ENCODE peak calls at places on chromosomes 11 and 22, in eight cellular contexts. One of them, this sample, is unnamed.

GRCh38 chr22:41935015-41935908 is 8.7 kb upstream of the TNFRSF13C start:
- DNase-seq in brain microvascular endothelial cell: no peak
- DNase-seq in T-cell: no peak
- DNase-seq in right lobe of liver: no peak
- DNase-seq in fibroblast of the conjunctiva: no peak
- DNase-seq in hippocampal formation: no peak
- DNase-seq in NCI-H510A treated with DMSO at 0.1 percent for 48 hours: no peak
- DNase-seq in astrocyte of the spinal cord: no peak
- DNase-seq in this sample: peak; percentile 18

GRCh38 chr11:126857860-126858808 is 142.4 kb downstream of the KIRREL3 start:
- DNase-seq in NCI-H510A treated with DMSO at 0.1 percent for 48 hours: peak; percentile 89
- DNase-seq in T-cell: no peak
- DNase-seq in astrocyte of the spinal cord: peak; percentile 78
- DNase-seq in hippocampal formation: no peak
- DNase-seq in fibroblast of the conjunctiva: no peak
- DNase-seq in brain microvascular endothelial cell: no peak
- DNase-seq in right lobe of liver: no peak
- DNase-seq in this sample: no peak

GRCh38 chr11:19868871-19869270 is 156.2 kb downstream of the NAV2 start:
- DNase-seq in astrocyte of the spinal cord: peak; percentile 33
- DNase-seq in brain microvascular endothelial cell: no peak
- DNase-seq in right lobe of liver: no peak
- DNase-seq in hippocampal formation: no peak
- DNase-seq in T-cell: no peak
- DNase-seq in fibroblast of the conjunctiva: no peak
- DNase-seq in NCI-H510A treated with DMSO at 0.1 percent for 48 hours: no peak
- DNase-seq in this sample: no peak

GRCh38 chr22:36201630-36202312 is at the start of gene APOL4:
- DNase-seq in brain microvascular endothelial cell: no peak
- DNase-seq in astrocyte of the spinal cord: no peak
- DNase-seq in T-cell: no peak
- DNase-seq in right lobe of liver: no peak
- DNase-seq in fibroblast of the conjunctiva: no peak
- DNase-seq in hippocampal formation: no peak
- DNase-seq in NCI-H510A treated with DMSO at 0.1 percent for 48 hours: no peak
- DNase-seq in this sample: no peak

GRCh38 chr11:73653996-73654395 is 7.6 kb downstream of the PLEKHB1 start:
- DNase-seq in fibroblast of the conjunctiva: no peak
- DNase-seq in hippocampal formation: no peak
- DNase-seq in T-cell: no peak
- DNase-seq in brain microvascular endothelial cell: no peak
- DNase-seq in NCI-H510A treated with DMSO at 0.1 percent for 48 hours: no peak
- DNase-seq in right lobe of liver: no peak
- DNase-seq in astrocyte of the spinal cord: no peak
- DNase-seq in this sample: no peak

GRCh38 chr11:125952973-125953372 is 7.1 kb downstream of the VSIG10L2 start:
- DNase-seq in hippocampal formation: no peak
- DNase-seq in NCI-H510A treated with DMSO at 0.1 percent for 48 hours: no peak
- DNase-seq in brain microvascular endothelial cell: no peak
- DNase-seq in fibroblast of the conjunctiva: no peak
- DNase-seq in astrocyte of the spinal cord: no peak
- DNase-seq in right lobe of liver: no peak
- DNase-seq in T-cell: no peak
- DNase-seq in this sample: no peak

GRCh38 chr22:33332538-33332937 is 274.4 kb upstream of the SYN3 start:
- DNase-seq in T-cell: no peak
- DNase-seq in fibroblast of the conjunctiva: no peak
- DNase-seq in right lobe of liver: peak; percentile 25
- DNase-seq in NCI-H510A treated with DMSO at 0.1 percent for 48 hours: peak; percentile 71
- DNase-seq in brain microvascular endothelial cell: no peak
- DNase-seq in hippocampal formation: no peak
- DNase-seq in astrocyte of the spinal cord: no peak
- DNase-seq in this sample: no peak

GRCh38 chr11:126109941-126110731 is 47.5 kb upstream of the CDON start:
- DNase-seq in hippocampal formation: no peak
- DNase-seq in brain microvascular endothelial cell: peak; percentile 5
- DNase-seq in astrocyte of the spinal cord: peak; percentile 53
- DNase-seq in T-cell: no peak
- DNase-seq in right lobe of liver: no peak
- DNase-seq in NCI-H510A treated with DMSO at 0.1 percent for 48 hours: no peak
- DNase-seq in fibroblast of the conjunctiva: no peak
- DNase-seq in this sample: no peak

GRCh38 chr11:46917109-46918086 is 952 bp downstream of the LRP4 start:
- DNase-seq in astrocyte of the spinal cord: no peak
- DNase-seq in NCI-H510A treated with DMSO at 0.1 percent for 48 hours: no peak
- DNase-seq in right lobe of liver: no peak
- DNase-seq in T-cell: no peak
- DNase-seq in brain microvascular endothelial cell: no peak
- DNase-seq in fibroblast of the conjunctiva: no peak
- DNase-seq in hippocampal formation: no peak
- DNase-seq in this sample: no peak

GRCh38 chr22:17130199-17130598 is 9.0 kb upstream of the TMEM121B start:
- DNase-seq in fibroblast of the conjunctiva: no peak
- DNase-seq in astrocyte of the spinal cord: no peak
- DNase-seq in brain microvascular endothelial cell: no peak
- DNase-seq in NCI-H510A treated with DMSO at 0.1 percent for 48 hours: no peak
- DNase-seq in hippocampal formation: no peak
- DNase-seq in T-cell: no peak
- DNase-seq in right lobe of liver: no peak
- DNase-seq in this sample: no peak

GRCh38 chr11:82521427-82521826 is 212.2 kb downstream of the FAM181B start:
- DNase-seq in fibroblast of the conjunctiva: no peak
- DNase-seq in NCI-H510A treated with DMSO at 0.1 percent for 48 hours: no peak
- DNase-seq in T-cell: no peak
- DNase-seq in hippocampal formation: peak; percentile 15
- DNase-seq in astrocyte of the spinal cord: no peak
- DNase-seq in right lobe of liver: no peak
- DNase-seq in brain microvascular endothelial cell: no peak
- DNase-seq in this sample: peak; percentile 5

GRCh38 chr11:45580399-45580798 is 85.0 kb downstream of the CHST1 start:
- DNase-seq in T-cell: no peak
- DNase-seq in NCI-H510A treated with DMSO at 0.1 percent for 48 hours: no peak
- DNase-seq in right lobe of liver: no peak
- DNase-seq in fibroblast of the conjunctiva: no peak
- DNase-seq in astrocyte of the spinal cord: peak; percentile 29
- DNase-seq in hippocampal formation: no peak
- DNase-seq in brain microvascular endothelial cell: peak; percentile 45
- DNase-seq in this sample: no peak

GRCh38 chr22:42997577-42997976 is 17.4 kb downstream of the PACSIN2 start:
- DNase-seq in astrocyte of the spinal cord: no peak
- DNase-seq in T-cell: no peak
- DNase-seq in fibroblast of the conjunctiva: no peak
- DNase-seq in hippocampal formation: no peak
- DNase-seq in NCI-H510A treated with DMSO at 0.1 percent for 48 hours: no peak
- DNase-seq in brain microvascular endothelial cell: no peak
- DNase-seq in right lobe of liver: no peak
- DNase-seq in this sample: no peak

GRCh38 chr11:35138949-35139881 is at the start of gene CD44:
- DNase-seq in hippocampal formation: no peak
- DNase-seq in right lobe of liver: peak; percentile 61
- DNase-seq in brain microvascular endothelial cell: peak; percentile 56
- DNase-seq in fibroblast of the conjunctiva: peak; percentile 89
- DNase-seq in NCI-H510A treated with DMSO at 0.1 percent for 48 hours: no peak
- DNase-seq in T-cell: peak; percentile 53
- DNase-seq in astrocyte of the spinal cord: peak; percentile 89
- DNase-seq in this sample: no peak

GRCh38 chr11:38990841-38991240 is 2392.8 kb upstream of the RAG2 start:
- DNase-seq in NCI-H510A treated with DMSO at 0.1 percent for 48 hours: no peak
- DNase-seq in T-cell: no peak
- DNase-seq in right lobe of liver: no peak
- DNase-seq in brain microvascular endothelial cell: no peak
- DNase-seq in fibroblast of the conjunctiva: no peak
- DNase-seq in astrocyte of the spinal cord: no peak
- DNase-seq in hippocampal formation: no peak
- DNase-seq in this sample: no peak

GRCh38 chr22:41367039-41367679 is 14.6 kb upstream of the TEF start:
- DNase-seq in astrocyte of the spinal cord: peak; percentile 96
- DNase-seq in right lobe of liver: peak; percentile 98
- DNase-seq in fibroblast of the conjunctiva: peak; percentile 96
- DNase-seq in brain microvascular endothelial cell: peak; percentile 92
- DNase-seq in T-cell: no peak
- DNase-seq in NCI-H510A treated with DMSO at 0.1 percent for 48 hours: peak; percentile 85
- DNase-seq in hippocampal formation: peak; percentile 92
- DNase-seq in this sample: peak; percentile 95

GRCh38 chr11:69640995-69641581 is at the start of gene CCND1:
- DNase-seq in hippocampal formation: peak; percentile 20
- DNase-seq in fibroblast of the conjunctiva: peak; percentile 78
- DNase-seq in right lobe of liver: peak; percentile 81
- DNase-seq in astrocyte of the spinal cord: peak; percentile 93
- DNase-seq in brain microvascular endothelial cell: peak; percentile 90
- DNase-seq in NCI-H510A treated with DMSO at 0.1 percent for 48 hours: peak; percentile 15
- DNase-seq in T-cell: no peak
- DNase-seq in this sample: peak; percentile 36

GRCh38 chr11:92376146-92376599 is 151.6 kb downstream of the FAT3 start:
- DNase-seq in T-cell: no peak
- DNase-seq in brain microvascular endothelial cell: peak; percentile 94
- DNase-seq in NCI-H510A treated with DMSO at 0.1 percent for 48 hours: peak; percentile 16
- DNase-seq in astrocyte of the spinal cord: peak; percentile 89
- DNase-seq in right lobe of liver: no peak
- DNase-seq in fibroblast of the conjunctiva: no peak
- DNase-seq in hippocampal formation: no peak
- DNase-seq in this sample: no peak

GRCh38 chr11:70111269-70112016 is 33.3 kb downstream of the ANO1 start:
- DNase-seq in brain microvascular endothelial cell: peak; percentile 69
- DNase-seq in NCI-H510A treated with DMSO at 0.1 percent for 48 hours: no peak
- DNase-seq in astrocyte of the spinal cord: peak; percentile 60
- DNase-seq in fibroblast of the conjunctiva: no peak
- DNase-seq in hippocampal formation: no peak
- DNase-seq in T-cell: no peak
- DNase-seq in right lobe of liver: no peak
- DNase-seq in this sample: no peak

GRCh38 chr22:46542011-46542985 is 4.9 kb upstream of the CELSR1 start:
- DNase-seq in NCI-H510A treated with DMSO at 0.1 percent for 48 hours: peak; percentile 47
- DNase-seq in brain microvascular endothelial cell: peak; percentile 47
- DNase-seq in astrocyte of the spinal cord: peak; percentile 52
- DNase-seq in fibroblast of the conjunctiva: peak; percentile 32
- DNase-seq in T-cell: peak; percentile 45
- DNase-seq in right lobe of liver: peak; percentile 78
- DNase-seq in hippocampal formation: peak; percentile 32
- DNase-seq in this sample: peak; percentile 45

GRCh38 chr11:65625628-65626342 is 10.2 kb downstream of the PCNX3 start:
- DNase-seq in NCI-H510A treated with DMSO at 0.1 percent for 48 hours: peak; percentile 17
- DNase-seq in fibroblast of the conjunctiva: no peak
- DNase-seq in astrocyte of the spinal cord: no peak
- DNase-seq in hippocampal formation: peak; percentile 56
- DNase-seq in T-cell: peak; percentile 42
- DNase-seq in brain microvascular endothelial cell: no peak
- DNase-seq in right lobe of liver: peak; percentile 63
- DNase-seq in this sample: peak; percentile 58

GRCh38 chr11:30798547-30799236 is 212.5 kb upstream of the MPPED2 start:
- DNase-seq in right lobe of liver: no peak
- DNase-seq in T-cell: no peak
- DNase-seq in fibroblast of the conjunctiva: no peak
- DNase-seq in NCI-H510A treated with DMSO at 0.1 percent for 48 hours: no peak
- DNase-seq in hippocampal formation: no peak
- DNase-seq in brain microvascular endothelial cell: no peak
- DNase-seq in astrocyte of the spinal cord: no peak
- DNase-seq in this sample: no peak

GRCh38 chr11:15497366-15497765 is 382.6 kb downstream of the INSC start:
- DNase-seq in astrocyte of the spinal cord: no peak
- DNase-seq in fibroblast of the conjunctiva: no peak
- DNase-seq in brain microvascular endothelial cell: no peak
- DNase-seq in NCI-H510A treated with DMSO at 0.1 percent for 48 hours: no peak
- DNase-seq in right lobe of liver: peak; percentile 78
- DNase-seq in hippocampal formation: no peak
- DNase-seq in T-cell: no peak
- DNase-seq in this sample: no peak

GRCh38 chr11:26580929-26581328 is 8.9 kb upstream of the MUC15 start:
- DNase-seq in T-cell: no peak
- DNase-seq in NCI-H510A treated with DMSO at 0.1 percent for 48 hours: no peak
- DNase-seq in astrocyte of the spinal cord: peak; percentile 54
- DNase-seq in fibroblast of the conjunctiva: peak; percentile 54
- DNase-seq in brain microvascular endothelial cell: no peak
- DNase-seq in right lobe of liver: no peak
- DNase-seq in hippocampal formation: no peak
- DNase-seq in this sample: no peak

GRCh38 chr11:103529217-103529684 is 420.0 kb downstream of the DYNC2H1 start:
- DNase-seq in hippocampal formation: no peak
- DNase-seq in fibroblast of the conjunctiva: no peak
- DNase-seq in astrocyte of the spinal cord: peak; percentile 59
- DNase-seq in NCI-H510A treated with DMSO at 0.1 percent for 48 hours: no peak
- DNase-seq in T-cell: no peak
- DNase-seq in brain microvascular endothelial cell: peak; percentile 87
- DNase-seq in right lobe of liver: no peak
- DNase-seq in this sample: no peak

GRCh38 chr22:21702094-21702493 is 33.5 kb downstream of the YPEL1 start:
- DNase-seq in NCI-H510A treated with DMSO at 0.1 percent for 48 hours: no peak
- DNase-seq in fibroblast of the conjunctiva: no peak
- DNase-seq in right lobe of liver: no peak
- DNase-seq in astrocyte of the spinal cord: no peak
- DNase-seq in brain microvascular endothelial cell: no peak
- DNase-seq in hippocampal formation: no peak
- DNase-seq in T-cell: no peak
- DNase-seq in this sample: no peak

GRCh38 chr11:64564947-64565889 is 25.8 kb upstream of the SLC22A12 start:
- DNase-seq in NCI-H510A treated with DMSO at 0.1 percent for 48 hours: no peak
- DNase-seq in brain microvascular endothelial cell: no peak
- DNase-seq in hippocampal formation: no peak
- DNase-seq in right lobe of liver: no peak
- DNase-seq in astrocyte of the spinal cord: no peak
- DNase-seq in fibroblast of the conjunctiva: no peak
- DNase-seq in T-cell: no peak
- DNase-seq in this sample: no peak

GRCh38 chr22:50118129-50118528 is 28.3 kb downstream of the MOV10L1 start:
- DNase-seq in right lobe of liver: no peak
- DNase-seq in astrocyte of the spinal cord: no peak
- DNase-seq in T-cell: no peak
- DNase-seq in hippocampal formation: no peak
- DNase-seq in NCI-H510A treated with DMSO at 0.1 percent for 48 hours: no peak
- DNase-seq in fibroblast of the conjunctiva: no peak
- DNase-seq in brain microvascular endothelial cell: no peak
- DNase-seq in this sample: no peak

GRCh38 chr11:107563702-107564101 is 1.8 kb downstream of the ALKBH8 start:
- DNase-seq in fibroblast of the conjunctiva: peak; percentile 49
- DNase-seq in hippocampal formation: peak; percentile 24
- DNase-seq in right lobe of liver: no peak
- DNase-seq in astrocyte of the spinal cord: peak; percentile 57
- DNase-seq in T-cell: no peak
- DNase-seq in brain microvascular endothelial cell: peak; percentile 64
- DNase-seq in NCI-H510A treated with DMSO at 0.1 percent for 48 hours: peak; percentile 58
- DNase-seq in this sample: no peak

GRCh38 chr22:38080847-38081635 is 2.9 kb downstream of the SLC16A8 start:
- DNase-seq in NCI-H510A treated with DMSO at 0.1 percent for 48 hours: no peak
- DNase-seq in right lobe of liver: peak; percentile 47
- DNase-seq in T-cell: no peak
- DNase-seq in brain microvascular endothelial cell: no peak
- DNase-seq in astrocyte of the spinal cord: peak; percentile 24
- DNase-seq in fibroblast of the conjunctiva: no peak
- DNase-seq in hippocampal formation: no peak
- DNase-seq in this sample: peak; percentile 51

This sample was measured in anterior cingulate cortex.